ENCODE peak calls at places on chromosomes 11 and 22, in nine cellular contexts. R, G, U, K, M, Y, T, P and Z are unnamed samples.

GRCh38 chr11:1224491-1225385 is 1.9 kb downstream of the MUC5B start:
- DNase-seq in R (no peak), G (peak; percentile 12), U (no peak), K (no peak), M (no peak), Y (no peak), T (peak; percentile 84), P (no peak), Z (no peak)

GRCh38 chr11:71433648-71434450 is 14.3 kb downstream of the DHCR7 start:
- DNase-seq in R (peak; percentile 52), G (peak; percentile 79), U (peak; percentile 57), K (no peak), M (no peak), Y (peak; percentile 43), T (peak; percentile 88), P (no peak), Z (no peak)

GRCh38 chr11:106047636-106048035 is 25.6 kb upstream of the MSANTD4 start:
- DNase-seq in R (no peak), G (no peak), U (no peak), K (no peak), M (no peak), Y (no peak), T (no peak), P (no peak), Z (no peak)

GRCh38 chr22:26428515-26429457 is at the start of gene ASPHD2:
- DNase-seq in R (peak; percentile 54), G (peak; percentile 57), U (peak; percentile 60), K (peak; percentile 90), M (peak; percentile 72), Y (peak; percentile 60), T (no peak), P (peak; percentile 22), Z (peak; percentile 69)

GRCh38 chr11:73168925-73169579 is 26.9 kb upstream of the FCHSD2 start:
- DNase-seq in R (no peak), G (no peak), U (no peak), K (no peak), M (no peak), Y (no peak), T (no peak), P (no peak), Z (no peak)

GRCh38 chr11:69819109-69819490 is at the start of gene FGF3:
- DNase-seq in R (no peak), G (no peak), U (no peak), K (no peak), M (no peak), Y (no peak), T (no peak), P (no peak), Z (no peak)

GRCh38 chr11:65802841-65803240 is 16.0 kb downstream of the OVOL1 start:
- DNase-seq in R (no peak), G (no peak), U (no peak), K (no peak), M (no peak), Y (no peak), T (no peak), P (no peak), Z (no peak)

GRCh38 chr11:75492181-75492820 is 33.4 kb downstream of the GDPD5 start:
- DNase-seq in R (no peak), G (no peak), U (no peak), K (peak; percentile 59), M (no peak), Y (peak; percentile 62), T (no peak), P (no peak), Z (no peak)

GRCh38 chr11:66835762-66836405 is 7.4 kb upstream of the RCE1 start:
- DNase-seq in R (peak; percentile 80), G (no peak), U (peak; percentile 66), K (no peak), M (no peak), Y (no peak), T (no peak), P (no peak), Z (no peak)

GRCh38 chr11:80327971-80328614 is 887.3 kb upstream of the TENM4 start:
- DNase-seq in R (no peak), G (no peak), U (no peak), K (no peak), M (no peak), Y (no peak), T (no peak), P (no peak), Z (no peak)

GRCh38 chr11:108886608-108887007 is 221.7 kb downstream of the DDX10 start:
- DNase-seq in R (peak; percentile 72), G (no peak), U (peak; percentile 68), K (no peak), M (no peak), Y (peak; percentile 68), T (no peak), P (no peak), Z (no peak)

GRCh38 chr22:45758603-45759002 is 87.0 kb downstream of the ATXN10 start:
- DNase-seq in R (no peak), G (no peak), U (no peak), K (no peak), M (no peak), Y (no peak), T (no peak), P (no peak), Z (no peak)

GRCh38 chr22:32020117-32020516 is 22.9 kb upstream of the SLC5A1 start:
- DNase-seq in R (peak; percentile 92), G (no peak), U (peak; percentile 74), K (no peak), M (no peak), Y (peak; percentile 98), T (no peak), P (no peak), Z (no peak)

GRCh38 chr11:122439911-122440782 is 215.4 kb upstream of the UBASH3B start:
- DNase-seq in R (peak; percentile 30), G (peak; percentile 64), U (peak; percentile 55), K (no peak), M (no peak), Y (no peak), T (no peak), P (peak; percentile 19), Z (peak; percentile 45)

GRCh38 chr22:22810018-22810427 is 77.6 kb upstream of the IGLL5 start:
- DNase-seq in R (no peak), G (peak; percentile 53), U (peak; percentile 52), K (peak; percentile 53), M (no peak), Y (peak; percentile 21), T (no peak), P (no peak), Z (peak; percentile 82)

GRCh38 chr11:104015649-104016415 is 20.6 kb upstream of the DDI1 start:
- DNase-seq in R (no peak), G (no peak), U (no peak), K (peak; percentile 50), M (no peak), Y (peak; percentile 4), T (no peak), P (no peak), Z (no peak)

GRCh38 chr11:103055174-103055890 is 36.6 kb downstream of the DCUN1D5 start:
- DNase-seq in R (peak; percentile 71), G (no peak), U (peak; percentile 65), K (peak; percentile 5), M (no peak), Y (peak; percentile 47), T (no peak), P (peak; percentile 4), Z (peak; percentile 39)

GRCh38 chr11:46210133-46210636 is 67.3 kb upstream of the CREB3L1 start:
- DNase-seq in R (peak; percentile 87), G (no peak), U (peak; percentile 87), K (no peak), M (no peak), Y (peak; percentile 76), T (no peak), P (no peak), Z (no peak)

GRCh38 chr11:33248416-33248957 is 8.7 kb upstream of the HIPK3 start:
- DNase-seq in R (peak; percentile 60), G (no peak), U (no peak), K (no peak), M (no peak), Y (peak; percentile 76), T (no peak), P (no peak), Z (no peak)

GRCh38 chr11:4127357-4127756 is 32.8 kb downstream of the RRM1 start:
- DNase-seq in R (no peak), G (no peak), U (no peak), K (no peak), M (no peak), Y (no peak), T (no peak), P (no peak), Z (no peak)

GRCh38 chr11:119671561-119672015 is 57.4 kb downstream of the NECTIN1 start:
- DNase-seq in R (peak; percentile 54), G (peak; percentile 43), U (peak; percentile 50), K (no peak), M (peak; percentile 75), Y (peak; percentile 56), T (no peak), P (no peak), Z (peak; percentile 94)

GRCh38 chr22:20440637-20441591 is 3.3 kb upstream of the SCARF2 start:
- DNase-seq in R (no peak), G (no peak), U (no peak), K (no peak), M (no peak), Y (no peak), T (no peak), P (no peak), Z (no peak)

GRCh38 chr11:67381244-67381972 is 8.0 kb upstream of the CLCF1 start:
- DNase-seq in R (no peak), G (no peak), U (no peak), K (peak; percentile 57), M (no peak), Y (no peak), T (no peak), P (no peak), Z (no peak)

GRCh38 chr11:62013266-62014157 is 46.1 kb upstream of the FTH1 start:
- DNase-seq in R (no peak), G (no peak), U (peak; percentile 53), K (no peak), M (no peak), Y (peak; percentile 78), T (peak; percentile 59), P (no peak), Z (no peak)

GRCh38 chr22:22981670-22982571 is 88.4 kb upstream of the GNAZ start:
- DNase-seq in R (no peak), G (no peak), U (no peak), K (no peak), M (no peak), Y (no peak), T (no peak), P (no peak), Z (no peak)

GRCh38 chr11:72100462-72100861 is 2.6 kb downstream of the LAMTOR1 start:
- DNase-seq in R (peak; percentile 45), G (no peak), U (no peak), K (no peak), M (no peak), Y (no peak), T (no peak), P (no peak), Z (no peak)

GRCh38 chr22:40594924-40595323 is 41.6 kb downstream of the MRTFA start:
- DNase-seq in R (no peak), G (no peak), U (peak; percentile 29), K (no peak), M (no peak), Y (peak; percentile 62), T (no peak), P (no peak), Z (no peak)

GRCh38 chr11:33567004-33567403 is 133.6 kb downstream of the C11orf91 start:
- DNase-seq in R (no peak), G (no peak), U (no peak), K (no peak), M (no peak), Y (no peak), T (no peak), P (no peak), Z (no peak)

GRCh38 chr11:10503217-10503616 is 37.8 kb downstream of the RNF141 start:
- DNase-seq in R (no peak), G (no peak), U (no peak), K (no peak), M (no peak), Y (no peak), T (no peak), P (no peak), Z (no peak)

GRCh38 chr11:58503361-58503856 is 4.5 kb downstream of the OR5B21 start:
- DNase-seq in R (no peak), G (no peak), U (no peak), K (no peak), M (no peak), Y (peak; percentile 19), T (no peak), P (no peak), Z (no peak)